ENCODE peak calls at places on chromosomes 7 and 10, in four cellular contexts. U is endothelial cell of umbilical vein, D is GM12878, Z is K562. C is an unnamed sample.

GRCh38 chr7:120867932-120868331 is 10.0 kb upstream of the TSPAN12 start:
- DNase-seq in D (no peak), U (no peak), Z (no peak), C (no peak)

GRCh38 chr7:22663319-22663718 is 63.7 kb upstream of the IL6 start:
- DNase-seq in Z (no peak), U (peak), D (no peak), C (peak)

GRCh38 chr10:22351131-22351703 is 5.9 kb downstream of the SPAG6 start:
- DNase-seq in U (no peak), Z (no peak), D (no peak), C (no peak)

GRCh38 chr7:50730459-50731400 is 52.0 kb downstream of the GRB10 start:
- DNase-seq in D (no peak), U (peak), Z (no peak), C (no peak)

GRCh38 chr7:86469680-86470295 is 173.9 kb upstream of the GRM3 start:
- DNase-seq in D (peak), Z (peak), U (peak), C (peak)

GRCh38 chr10:78458983-78459638 is 425.4 kb downstream of the RPS24 start:
- DNase-seq in D (no peak), Z (peak), U (peak), C (peak)

GRCh38 chr10:49138361-49138891 is 4.6 kb upstream of the FAM170B start:
- DNase-seq in Z (no peak), U (no peak), D (no peak), C (peak)

GRCh38 chr10:62072901-62073300 is 171.4 kb downstream of the ARID5B start:
- DNase-seq in U (no peak), D (no peak), Z (no peak), C (no peak)

GRCh38 chr10:49448924-49449323 is 53.0 kb upstream of the DRGX start:
- DNase-seq in U (no peak), Z (no peak), D (no peak), C (no peak)

GRCh38 chr7:29565982-29566746 is 2.5 kb downstream of the PRR15 start:
- DNase-seq in Z (no peak), U (no peak), D (no peak), C (no peak)

GRCh38 chr7:108136191-108136581 is 6.0 kb upstream of the LAMB4 start:
- DNase-seq in Z (no peak), D (no peak), U (no peak), C (no peak)

GRCh38 chr10:49417311-49418052 is 21.6 kb upstream of the DRGX start:
- DNase-seq in U (no peak), D (no peak), Z (no peak), C (no peak)

GRCh38 chr7:119377-120163 is 72.8 kb upstream of the FAM20C start:
- DNase-seq in U (no peak), Z (no peak), D (no peak), C (no peak)
- TF ChIP-seq FOS in U (no peak), Z (no peak), D (no peak), C (no peak)

DNA sequence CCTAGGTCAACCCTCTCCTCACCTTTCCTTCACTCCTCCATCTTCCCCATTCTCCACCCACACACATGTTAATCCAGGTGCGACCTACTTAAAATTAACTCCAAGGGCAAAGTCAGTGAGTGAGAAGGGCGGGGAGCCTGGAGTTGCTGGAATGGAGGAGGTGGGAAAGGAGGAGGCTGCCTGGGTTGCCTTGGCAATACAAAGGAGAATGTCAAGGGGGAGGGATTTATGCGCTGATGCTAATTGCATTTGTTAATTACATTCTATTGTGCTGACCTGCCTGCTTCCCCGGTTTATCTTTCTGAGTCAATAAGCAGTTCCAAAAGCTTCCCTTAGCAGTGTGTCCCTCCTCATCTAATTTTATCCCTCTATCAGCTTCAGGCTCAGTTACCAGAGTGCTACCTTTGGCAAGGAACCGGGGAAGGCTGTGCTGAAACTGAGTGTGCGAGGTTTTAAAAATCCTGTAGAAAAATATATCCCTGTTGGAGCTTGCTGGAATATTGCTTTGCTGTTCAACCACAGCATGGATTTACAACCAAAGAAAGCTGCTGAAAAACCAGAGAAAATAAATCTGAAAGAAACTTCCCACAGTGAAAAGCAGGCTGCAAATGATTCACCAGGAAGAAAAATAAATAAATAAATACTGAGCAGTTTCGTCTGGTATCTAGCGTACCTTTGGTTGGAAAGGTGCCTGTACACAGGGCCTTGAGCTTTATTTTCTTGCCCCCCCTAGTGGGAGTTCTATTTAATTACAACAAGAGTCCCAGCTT is 113.2 kb upstream of the DGKB start:
- DNase-seq in Z (peak), D (peak), U (peak), C (peak)
- TF ChIP-seq FOS in Z (no peak), D (no peak), U (peak), C (no peak)

GRCh38 chr7:27172823-27173411 is 1.2 kb downstream of the HOXA10 start:
- DNase-seq in Z (no peak), D (no peak), U (peak), C (no peak)
- TF ChIP-seq FOS in Z (no peak), D (no peak), U (no peak), C (no peak)

GRCh38 chr7:118794419-118794818 is 569.9 kb downstream of the ANKRD7 start:
- DNase-seq in Z (no peak), U (no peak), D (no peak), C (no peak)

GRCh38 chr7:118793552-118793951 is 569.0 kb downstream of the ANKRD7 start:
- DNase-seq in U (no peak), D (no peak), Z (no peak), C (no peak)
- TF ChIP-seq FOS in U (no peak), D (no peak), Z (no peak), C (no peak)

DNA sequence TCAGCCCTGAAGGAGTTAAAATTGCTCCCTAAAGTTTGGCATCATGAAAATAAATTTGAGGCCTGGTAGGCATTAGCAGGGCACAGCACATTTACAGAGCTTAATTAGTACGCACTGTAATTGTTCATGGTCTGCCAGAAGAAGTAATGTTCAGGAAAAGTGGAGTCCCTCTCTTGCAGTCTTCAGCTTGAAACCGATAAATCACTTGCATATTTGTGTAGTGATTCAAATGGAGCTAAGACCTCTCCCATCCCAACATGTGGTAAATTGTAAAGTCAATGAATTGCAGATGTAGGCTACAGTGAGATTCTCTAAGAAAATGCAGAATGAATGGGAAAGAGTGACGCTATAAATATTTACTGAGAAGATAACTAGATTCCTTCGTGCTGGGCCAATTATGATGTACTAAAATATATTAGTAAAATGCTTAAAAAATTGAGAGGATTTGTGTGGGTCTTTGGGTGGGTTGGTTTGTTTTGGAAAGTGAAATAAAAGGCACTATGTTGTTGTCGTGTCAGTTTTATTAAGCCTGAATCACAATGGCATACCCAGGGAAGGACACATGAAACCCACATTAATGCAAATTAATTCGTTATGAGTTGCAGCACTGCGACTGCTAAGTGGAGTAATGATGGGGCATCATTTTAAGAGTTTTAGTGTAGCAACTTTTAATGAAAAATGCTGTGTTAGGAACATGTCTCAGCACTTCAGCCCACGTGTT is 8.4 kb downstream of the TCF7L2 start:
- DNase-seq in D (no peak), Z (no peak), U (no peak), C (peak)
- TF ChIP-seq FOS in D (no peak), Z (no peak), U (no peak), C (no peak)

DNA sequence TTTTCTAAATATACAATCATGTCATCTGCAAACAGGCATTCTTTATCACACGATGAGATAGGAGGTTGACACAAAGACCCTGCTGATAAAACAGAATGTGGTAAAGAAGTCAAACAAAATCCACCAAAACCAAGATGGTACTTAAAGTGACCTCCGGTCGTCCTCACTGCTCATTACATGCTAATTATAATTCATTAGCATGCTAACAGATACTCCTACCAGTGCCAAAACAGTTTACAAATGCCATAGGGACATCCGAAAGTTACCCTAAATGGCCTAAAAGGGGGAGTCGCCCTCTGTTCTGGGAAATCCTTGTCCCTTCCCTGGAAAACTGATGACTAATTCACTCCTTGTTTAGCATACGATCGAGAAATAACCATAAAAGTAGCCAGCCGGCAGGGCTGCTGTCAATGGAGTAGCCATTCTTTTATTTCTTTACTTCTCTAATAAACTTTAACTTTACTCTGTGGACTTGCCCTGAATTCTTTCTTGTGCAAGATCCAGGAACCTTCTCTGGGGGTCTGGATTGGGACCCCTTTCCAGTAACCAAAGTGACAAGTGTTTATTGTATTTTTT is 126.6 kb downstream of the CCDC71L start:
- DNase-seq in U (no peak), Z (peak), D (no peak), C (no peak)
- TF ChIP-seq FOS in U (no peak), Z (peak), D (no peak), C (no peak)

DNA sequence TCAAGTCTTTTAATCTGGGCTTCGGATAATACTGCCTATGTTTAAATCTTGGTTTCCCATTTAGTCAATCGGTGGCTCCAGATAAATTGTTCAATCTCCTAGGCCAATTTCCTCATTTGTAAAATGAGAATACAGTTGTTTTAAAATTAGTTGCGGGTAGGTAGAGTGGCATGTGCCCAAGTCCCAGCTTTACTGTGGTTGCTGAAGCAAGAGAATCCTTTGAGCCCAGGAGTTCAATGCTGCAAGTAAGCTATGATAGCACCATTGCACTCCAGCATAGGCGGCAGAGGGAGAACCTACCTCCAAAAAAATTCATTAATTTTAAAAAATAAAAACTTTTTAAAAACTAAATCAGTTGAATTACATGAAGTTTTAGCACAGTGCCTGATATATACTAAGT is 7.3 kb downstream of the RNF216 start:
- DNase-seq in U (no peak), Z (no peak), D (no peak), C (no peak)
- TF ChIP-seq FOS in U (no peak), Z (no peak), D (no peak), C (no peak)

GRCh38 chr7:158811461-158811860 is 17.8 kb downstream of the ESYT2 start:
- DNase-seq in Z (peak), U (no peak), D (no peak), C (peak)
- TF ChIP-seq FOS in Z (no peak), U (no peak), D (no peak), C (no peak)

GRCh38 chr10:69953851-69954250 is 98.8 kb upstream of the MACROH2A2 start:
- DNase-seq in Z (no peak), U (no peak), D (no peak), C (no peak)
- TF ChIP-seq FOS in Z (no peak), U (no peak), D (no peak), C (no peak)